ENCODE peak calls at places on chromosomes 6 and 20, in four cellular contexts. One of them, this sample, is unnamed.

GRCh38 chr6:132052096-132052495 is 100.9 kb upstream of the CCN2 start:
- DNase-seq in HL-60: no peak
- DNase-seq in ecto neural progenitor cell: no peak
- DNase-seq in hepatocyte: no peak
- DNase-seq in this sample: no peak

GRCh38 chr6:52389264-52389625 is 27.3 kb downstream of the PAQR8 start:
- DNase-seq in hepatocyte: no peak
- DNase-seq in HL-60: no peak
- DNase-seq in ecto neural progenitor cell: no peak
- DNase-seq in this sample: no peak

GRCh38 chr20:43776691-43777090 is 49.9 kb upstream of the GTSF1L start:
- DNase-seq in hepatocyte: no peak
- DNase-seq in ecto neural progenitor cell: no peak
- DNase-seq in HL-60: no peak
- DNase-seq in this sample: no peak

GRCh38 chr6:148593130-148593812 is 153.6 kb upstream of the UST start:
- DNase-seq in ecto neural progenitor cell: no peak
- DNase-seq in HL-60: no peak
- DNase-seq in hepatocyte: no peak
- DNase-seq in this sample: no peak

GRCh38 chr6:47680056-47680455 is 18.3 kb upstream of the ADGRF4 start:
- DNase-seq in ecto neural progenitor cell: no peak
- DNase-seq in HL-60: no peak
- DNase-seq in hepatocyte: peak; percentile 24
- DNase-seq in this sample: no peak

GRCh38 chr6:105849741-105850140 is 236.4 kb upstream of the PRDM1 start:
- DNase-seq in hepatocyte: no peak
- DNase-seq in HL-60: no peak
- DNase-seq in ecto neural progenitor cell: no peak
- DNase-seq in this sample: no peak

GRCh38 chr6:65450451-65450850 is 256.6 kb downstream of the EYS start:
- DNase-seq in hepatocyte: no peak
- DNase-seq in ecto neural progenitor cell: no peak
- DNase-seq in HL-60: no peak
- DNase-seq in this sample: no peak

GRCh38 chr20:61803416-61803902 is 262.2 kb downstream of the TAF4 start:
- DNase-seq in hepatocyte: no peak
- DNase-seq in ecto neural progenitor cell: no peak
- DNase-seq in HL-60: no peak
- DNase-seq in this sample: no peak

GRCh38 chr6:84258268-84258667 is 30.8 kb upstream of the CEP162 start:
- DNase-seq in ecto neural progenitor cell: no peak
- DNase-seq in hepatocyte: no peak
- DNase-seq in HL-60: no peak
- DNase-seq in this sample: no peak

GRCh38 chr6:53615633-53616449 is 49.7 kb downstream of the KLHL31 start:
- DNase-seq in hepatocyte: peak; percentile 73
- DNase-seq in HL-60: no peak
- DNase-seq in ecto neural progenitor cell: no peak
- DNase-seq in this sample: no peak

GRCh38 chr6:100775667-100776066 is 105.5 kb downstream of the ASCC3 start:
- DNase-seq in ecto neural progenitor cell: no peak
- DNase-seq in HL-60: no peak
- DNase-seq in hepatocyte: no peak
- DNase-seq in this sample: no peak

GRCh38 chr6:11389977-11390376 is 147.6 kb upstream of the TMEM170B start:
- DNase-seq in HL-60: no peak
- DNase-seq in hepatocyte: no peak
- DNase-seq in ecto neural progenitor cell: no peak
- DNase-seq in this sample: no peak

GRCh38 chr20:60428651-60429050 is 470.4 kb downstream of the CDH26 start:
- DNase-seq in ecto neural progenitor cell: no peak
- DNase-seq in HL-60: no peak
- DNase-seq in hepatocyte: no peak
- DNase-seq in this sample: no peak

GRCh38 chr6:46490425-46491200 is 636 bp downstream of the RCAN2 start:
- DNase-seq in hepatocyte: peak; percentile 37
- DNase-seq in ecto neural progenitor cell: peak; percentile 87
- DNase-seq in HL-60: no peak
- DNase-seq in this sample: peak; percentile 67

GRCh38 chr20:36344517-36345132 is 38.5 kb downstream of the DLGAP4 start:
- DNase-seq in HL-60: peak; percentile 4
- DNase-seq in hepatocyte: peak; percentile 85
- DNase-seq in ecto neural progenitor cell: peak; percentile 83
- DNase-seq in this sample: peak; percentile 81

GRCh38 chr6:125190667-125191066 is 37.1 kb downstream of the TPD52L1 start:
- DNase-seq in hepatocyte: no peak
- DNase-seq in ecto neural progenitor cell: no peak
- DNase-seq in HL-60: no peak
- DNase-seq in this sample: no peak